ENCODE peak calls at places on chromosomes 6 and 20, in seven cellular contexts. V is activated naive CD8-positive, alpha-beta T cell treated with anti-CD3 and anti-CD28 coated beads for 36 hours; S is A549; G is fibroblast of the aortic adventitia; L is mucosa of gallbladder; Y is H4; W is tibial nerve. D is an unnamed sample.

GRCh38 chr6:16278048-16278724 is 39.8 kb downstream of the GMPR start:
- DNase-seq in G (no peak), Y (no peak), S (no peak), V (no peak), L (no peak), W (no peak), D (no peak)

GRCh38 chr6:119224095-119224701 is 125.4 kb downstream of the MAN1A1 start:
- DNase-seq in L (no peak), V (no peak), W (no peak), S (no peak), Y (no peak), G (no peak), D (no peak)

GRCh38 chr6:33375143-33375649 is 16.4 kb upstream of the KIFC1 start:
- DNase-seq in Y (peak; percentile 77), G (peak; percentile 98), V (no peak), L (peak; percentile 82), S (peak; percentile 25), W (peak; percentile 92), D (no peak)

GRCh38 chr20:50595988-50596693 is 86.0 kb downstream of the PTPN1 start:
- DNase-seq in G (no peak), V (no peak), Y (no peak), S (no peak), L (no peak), W (no peak), D (no peak)

GRCh38 chr20:48230251-48230650 is 445.0 kb upstream of the SULF2 start:
- DNase-seq in W (no peak), G (no peak), Y (no peak), L (no peak), V (no peak), S (no peak), D (no peak)

GRCh38 chr20:47126374-47126705 is 230.2 kb downstream of the ZMYND8 start:
- DNase-seq in L (no peak), Y (no peak), V (no peak), G (no peak), S (no peak), W (no peak), D (no peak)

GRCh38 chr6:16909599-16910360 is 148.5 kb upstream of the ATXN1 start:
- DNase-seq in W (no peak), Y (no peak), S (no peak), V (no peak), L (no peak), G (peak; percentile 58), D (peak; percentile 79)

GRCh38 chr6:75934643-75935472 is 137.6 kb downstream of the IMPG1 start:
- DNase-seq in W (peak; percentile 45), S (peak; percentile 53), G (peak; percentile 80), L (peak; percentile 49), V (peak; percentile 13), Y (peak; percentile 90), D (peak; percentile 70)

GRCh38 chr6:139376054-139376355 is 1.6 kb upstream of the CITED2 start:
- DNase-seq in S (no peak), Y (peak; percentile 12), W (no peak), L (no peak), V (no peak), G (no peak), D (no peak)

GRCh38 chr6:138689849-138690248 is 83.7 kb upstream of the CCDC28A start:
- DNase-seq in L (no peak), S (no peak), G (no peak), Y (no peak), W (no peak), V (no peak), D (no peak)

GRCh38 chr6:6610031-6610591 is 21.6 kb downstream of the LY86 start:
- DNase-seq in W (no peak), S (no peak), Y (no peak), V (no peak), G (no peak), L (no peak), D (no peak)

GRCh38 chr6:10518461-10519216 is 2.5 kb upstream of the GCNT2 start:
- DNase-seq in W (no peak), Y (peak; percentile 24), S (peak; percentile 81), G (peak; percentile 66), L (no peak), V (no peak), D (no peak)

GRCh38 chr6:36650848-36651247 is 27.7 kb upstream of the CDKN1A start:
- DNase-seq in W (no peak), Y (no peak), L (no peak), S (no peak), G (no peak), V (no peak), D (no peak)

GRCh38 chr20:51531141-51531710 is 11.3 kb downstream of the NFATC2 start:
- DNase-seq in V (peak; percentile 83), L (no peak), W (no peak), Y (no peak), S (peak; percentile 14), G (no peak), D (no peak)

D was measured in COLO829.